ENCODE peak calls at places on chromosomes 1 and 21, in six cellular contexts. Y is SJSA1, R is mammary epithelial cell, C is epithelial cell of esophagus, V is astrocyte of the cerebellum, A is suprapubic skin. K is an unnamed sample.

GRCh38 chr1:156115514-156116374 is 1.2 kb downstream of the LMNA start:
- DNase-seq in Y (peak), R (peak), C (peak), V (no peak), A (no peak), K (no peak)

GRCh38 chr1:110595311-110595710 is 10.8 kb downstream of the KCNA2 start:
- DNase-seq in Y (no peak), R (no peak), C (no peak), V (no peak), A (no peak), K (no peak)

GRCh38 chr1:59317780-59318179 is 20.9 kb downstream of the FGGY start:
- DNase-seq in Y (no peak), R (no peak), C (no peak), V (no peak), A (no peak), K (no peak)

GRCh38 chr21:25689226-25689625 is 45.5 kb downstream of the ATP5PF start:
- DNase-seq in Y (no peak), R (no peak), C (peak), V (no peak), A (no peak), K (no peak)

GRCh38 chr21:28729887-28730286 is 262.8 kb downstream of the LTN1 start:
- DNase-seq in Y (no peak), R (no peak), C (no peak), V (no peak), A (no peak), K (no peak)

GRCh38 chr1:156675715-156676311 is 1.4 kb downstream of the NES start:
- DNase-seq in Y (no peak), R (no peak), C (no peak), V (no peak), A (no peak), K (no peak)

GRCh38 chr1:22174446-22174845 is 31.5 kb upstream of the WNT4 start:
- DNase-seq in Y (no peak), R (peak), C (no peak), V (no peak), A (no peak), K (no peak)

GRCh38 chr1:55250399-55251075 is 35.4 kb upstream of the USP24 start:
- DNase-seq in Y (no peak), R (no peak), C (no peak), V (no peak), A (no peak), K (no peak)

GRCh38 chr1:29628190-29628589 is 391.9 kb downstream of the PTPRU start:
- DNase-seq in Y (peak), R (no peak), C (no peak), V (no peak), A (no peak), K (no peak)

GRCh38 chr1:221887091-221887746 is 145.3 kb upstream of the DUSP10 start:
- DNase-seq in Y (peak), R (peak), C (peak), V (no peak), A (peak), K (no peak)

GRCh38 chr21:42107881-42108553 is 36.9 kb downstream of the UMODL1 start:
- DNase-seq in Y (peak), R (peak), C (peak), V (peak), A (no peak), K (peak)

GRCh38 chr1:230274254-230274653 is 151.9 kb downstream of the PGBD5 start:
- DNase-seq in Y (no peak), R (no peak), C (no peak), V (no peak), A (no peak), K (no peak)

GRCh38 chr1:31707711-31708110 is 3.9 kb upstream of the COL16A1 start:
- DNase-seq in Y (peak), R (peak), C (peak), V (no peak), A (no peak), K (no peak)

GRCh38 chr1:56816909-56817308 is 2.3 kb downstream of the FYB2 start:
- DNase-seq in Y (no peak), R (no peak), C (peak), V (no peak), A (no peak), K (no peak)

GRCh38 chr1:228358039-228358763 is 48.4 kb downstream of the TRIM11 start:
- DNase-seq in Y (no peak), R (peak), C (peak), V (no peak), A (no peak), K (no peak)

GRCh38 chr21:38306833-38307232 is 50.0 kb downstream of the KCNJ15 start:
- DNase-seq in Y (no peak), R (peak), C (peak), V (peak), A (no peak), K (no peak)

GRCh38 chr1:181779343-181779742 is 282.2 kb downstream of the ZNF648 start:
- DNase-seq in Y (no peak), R (no peak), C (no peak), V (no peak), A (no peak), K (no peak)

GRCh38 chr1:19765623-19766022 is 34.1 kb downstream of the TMCO4 start:
- DNase-seq in Y (peak), R (peak), C (peak), V (peak), A (no peak), K (no peak)

GRCh38 chr1:87961992-87962391 is 633.3 kb downstream of the LMO4 start:
- DNase-seq in Y (no peak), R (no peak), C (peak), V (no peak), A (no peak), K (no peak)

GRCh38 chr1:245045087-245045881 is 109.5 kb upstream of the KIF26B start:
- DNase-seq in Y (no peak), R (peak), C (peak), V (peak), A (no peak), K (no peak)

GRCh38 chr1:226657788-226658537 is 81.1 kb downstream of the ITPKB start:
- DNase-seq in Y (no peak), R (peak), C (peak), V (no peak), A (peak), K (no peak)

DNA sequence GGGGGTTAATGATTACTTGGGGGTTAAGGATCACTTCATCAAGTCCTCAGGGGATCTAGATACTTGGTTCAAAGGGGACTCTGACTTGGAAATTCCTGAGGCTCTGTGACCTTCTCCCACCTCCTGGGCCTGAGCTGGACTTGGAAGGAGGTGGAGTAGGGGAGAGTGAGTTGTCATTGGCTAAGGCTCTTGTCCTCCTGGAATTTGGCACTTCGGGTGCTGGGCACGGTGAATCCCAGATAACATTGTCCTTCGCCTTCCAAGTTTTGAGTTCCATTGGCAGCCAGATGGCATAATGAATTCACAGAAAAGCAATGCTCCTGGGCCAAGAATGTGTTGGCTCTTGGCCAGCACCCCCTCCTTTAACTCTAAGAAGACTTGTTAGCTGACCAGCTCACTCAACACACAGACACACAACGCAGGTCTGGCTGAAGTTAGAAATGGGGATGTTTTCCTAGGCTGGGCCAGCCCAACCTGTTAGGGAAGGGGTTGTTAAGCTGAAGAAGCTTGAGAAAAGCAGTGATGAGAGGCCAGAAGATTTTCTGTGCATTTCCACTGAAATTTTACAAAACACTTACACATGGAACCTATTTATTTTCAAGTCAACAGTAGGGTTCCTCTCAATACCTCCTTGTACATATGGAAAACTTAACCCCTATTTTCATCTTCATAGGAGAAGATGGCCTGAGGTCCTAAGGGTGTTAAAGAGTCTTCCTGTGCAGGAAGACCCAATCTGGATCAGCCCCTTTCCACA is 29.6 kb downstream of the SLC26A9 start:
- DNase-seq in Y (no peak), R (no peak), C (peak), V (no peak), A (no peak), K (no peak)
- H3K4me3 ChIP-seq in Y (no peak), R (no peak), C (no peak), V (no peak), A (no peak), K (no peak)

DNA sequence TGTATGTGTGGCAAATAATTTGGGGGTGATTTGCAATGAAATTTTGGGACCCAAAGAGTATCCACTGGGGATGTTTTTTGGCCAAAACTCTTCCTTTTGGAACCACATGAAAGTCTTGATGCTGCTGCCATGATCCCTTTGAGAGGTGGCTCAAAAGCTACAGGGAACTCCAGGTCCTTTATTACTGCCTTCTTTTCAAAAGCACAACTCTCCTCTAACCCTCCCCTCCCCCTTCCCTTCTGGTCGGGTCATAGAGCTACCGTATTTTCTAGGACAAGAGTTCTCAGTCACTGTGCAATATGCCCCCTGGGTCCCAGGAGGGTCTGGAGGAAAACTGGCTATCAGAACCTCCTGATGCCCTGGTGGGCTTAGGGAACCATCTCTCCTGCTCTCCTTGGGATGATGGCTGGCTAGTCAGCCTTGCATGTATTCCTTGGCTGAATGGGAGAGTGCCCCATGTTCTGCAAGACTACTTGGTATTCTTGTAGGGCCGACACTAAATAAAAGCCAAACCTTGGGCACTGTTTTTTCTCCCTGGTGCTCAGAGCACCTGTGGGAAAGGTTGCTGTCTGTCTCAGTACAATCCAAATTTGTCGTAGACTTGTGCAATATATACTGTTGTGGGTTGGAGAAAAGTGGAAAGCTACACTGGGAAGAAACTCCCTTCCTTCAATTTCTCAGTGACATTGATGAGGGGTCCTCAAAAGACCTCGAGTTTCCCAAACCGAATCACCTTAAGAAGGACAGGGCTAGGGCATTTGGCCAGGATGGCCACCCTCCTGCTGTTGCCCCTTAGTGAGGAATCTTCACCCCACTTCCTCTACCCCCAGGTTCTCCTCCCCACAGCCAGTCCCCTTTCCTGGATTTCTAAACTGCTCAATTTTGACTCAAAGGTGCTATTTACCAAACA is 3.1 kb downstream of the BTG2 start:
- DNase-seq in Y (no peak), R (no peak), C (no peak), V (no peak), A (no peak), K (no peak)
- H3K4me3 ChIP-seq in Y (no peak), R (peak), C (peak), V (peak), A (peak), K (no peak)

GRCh38 chr1:33050221-33051076 is 13.8 kb upstream of the AK2 start:
- DNase-seq in Y (peak), R (peak), C (peak), V (no peak), A (no peak), K (no peak)
- H3K4me3 ChIP-seq in Y (no peak), R (no peak), C (no peak), V (no peak), A (no peak), K (no peak)

GRCh38 chr1:246145900-246146299 is 361.2 kb downstream of the SMYD3 start:
- DNase-seq in Y (no peak), R (no peak), C (no peak), V (no peak), A (no peak), K (no peak)

GRCh38 chr1:246146811-246147210 is 360.3 kb downstream of the SMYD3 start:
- DNase-seq in Y (no peak), R (no peak), C (no peak), V (no peak), A (no peak), K (no peak)

GRCh38 chr1:246147471-246148461 is 359.3 kb downstream of the SMYD3 start:
- DNase-seq in Y (no peak), R (no peak), C (no peak), V (no peak), A (no peak), K (no peak)

GRCh38 chr1:246142320-246142893 is 364.7 kb downstream of the SMYD3 start:
- DNase-seq in Y (peak), R (peak), C (peak), V (peak), A (no peak), K (no peak)

GRCh38 chr1:246144931-246145330 is 362.1 kb downstream of the SMYD3 start:
- DNase-seq in Y (no peak), R (no peak), C (no peak), V (no peak), A (no peak), K (no peak)
- H3K4me3 ChIP-seq in Y (no peak), R (no peak), C (no peak), V (no peak), A (no peak), K (no peak)